ENCODE peak calls at places on chromosomes 11 and 22, in seven cellular contexts. Q is adrenal gland, P is AG04450, I is astrocyte of the cerebellum, C is heart left ventricle, B is GM12865, G is lower lobe of right lung. H is an unnamed sample.

GRCh38 chr11:69841859-69842698 is 22.9 kb upstream of the FGF3 start:
- DNase-seq in Q (no peak), P (no peak), I (no peak), C (no peak), B (peak; percentile 35), G (peak; percentile 16), H (no peak)

GRCh38 chr11:125225401-125225800 is 60.9 kb downstream of the PKNOX2 start:
- DNase-seq in Q (no peak), P (no peak), I (no peak), C (no peak), B (no peak), G (no peak), H (no peak)

GRCh38 chr11:45930951-45931563 is 8.6 kb downstream of the LARGE2 start:
- DNase-seq in Q (no peak), P (no peak), I (no peak), C (no peak), B (no peak), G (no peak), H (no peak)

GRCh38 chr11:37571248-37571647 is 973.2 kb upstream of the RAG2 start:
- DNase-seq in Q (no peak), P (no peak), I (no peak), C (no peak), B (no peak), G (no peak), H (no peak)

GRCh38 chr22:46329616-46330015 is 5.9 kb upstream of the TRMU start:
- DNase-seq in Q (no peak), P (no peak), I (no peak), C (no peak), B (no peak), G (peak; percentile 35), H (no peak)

GRCh38 chr11:130071211-130071712 is 1.6 kb downstream of the APLP2 start:
- DNase-seq in Q (peak; percentile 11), P (no peak), I (no peak), C (no peak), B (no peak), G (no peak), H (no peak)

GRCh38 chr11:57336111-57336666 is 497 bp upstream of the SSRP1 start:
- DNase-seq in Q (peak; percentile 23), P (no peak), I (no peak), C (no peak), B (no peak), G (no peak), H (no peak)

GRCh38 chr11:91495837-91496236 is 728.8 kb upstream of the FAT3 start:
- DNase-seq in Q (no peak), P (no peak), I (no peak), C (no peak), B (no peak), G (no peak), H (no peak)

GRCh38 chr11:93719310-93719709 is 22.0 kb downstream of the TAF1D start:
- DNase-seq in Q (no peak), P (no peak), I (no peak), C (no peak), B (no peak), G (no peak), H (no peak)

GRCh38 chr11:128741928-128742327 is 48.1 kb downstream of the FLI1 start:
- DNase-seq in Q (no peak), P (no peak), I (no peak), C (no peak), B (no peak), G (no peak), H (no peak)

GRCh38 chr11:46026616-46027293 is 94.5 kb downstream of the PHF21A start:
- DNase-seq in Q (peak; percentile 23), P (no peak), I (no peak), C (no peak), B (no peak), G (no peak), H (no peak)

GRCh38 chr22:20531404-20532181 is 24.2 kb downstream of the MED15 start:
- DNase-seq in Q (peak; percentile 83), P (no peak), I (no peak), C (peak; percentile 63), B (no peak), G (peak; percentile 80), H (peak; percentile 70)

GRCh38 chr11:63573881-63574855 is 11.0 kb upstream of the PLAAT2 start:
- DNase-seq in Q (peak; percentile 47), P (peak; percentile 72), I (peak; percentile 19), C (peak; percentile 46), B (peak; percentile 80), G (no peak), H (peak; percentile 43)

GRCh38 chr22:28015056-28015445 is 96.0 kb upstream of the PITPNB start:
- DNase-seq in Q (no peak), P (no peak), I (no peak), C (no peak), B (peak; percentile 12), G (peak; percentile 41), H (no peak)

GRCh38 chr11:111361874-111362273 is 17.2 kb downstream of the POU2AF1 start:
- DNase-seq in Q (no peak), P (no peak), I (no peak), C (no peak), B (peak; percentile 18), G (no peak), H (peak; percentile 76)

GRCh38 chr11:135027461-135027860 is 615.4 kb upstream of the B3GAT1 start:
- DNase-seq in Q (peak; percentile 52), P (no peak), I (peak; percentile 40), C (no peak), B (peak; percentile 34), G (no peak), H (no peak)

DNA sequence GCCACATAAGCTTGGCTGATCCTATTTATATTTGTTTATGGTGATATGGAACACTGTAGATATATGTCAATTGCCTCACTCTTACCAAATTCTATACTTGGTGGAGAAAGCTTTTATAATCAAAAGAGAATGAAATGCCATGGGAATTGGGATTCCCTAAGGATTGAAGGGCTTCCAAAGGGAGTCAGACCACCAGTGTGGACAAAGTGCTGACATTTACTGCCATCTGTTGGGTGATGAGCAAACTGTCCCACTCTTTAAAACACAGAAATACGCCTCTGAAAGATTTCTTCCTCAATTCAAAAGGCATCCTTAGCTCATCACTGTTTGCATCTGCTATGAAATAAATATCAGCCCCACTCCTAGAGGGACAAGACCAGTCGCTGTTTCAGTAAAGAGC is 7.1 kb downstream of the SLC1A2 start:
- DNase-seq in Q (no peak), P (no peak), I (no peak), C (no peak), B (no peak), G (no peak), H (no peak)
- TF ChIP-seq CTCF in Q (no peak), P (peak; percentile 60), I (peak; percentile 62), C (peak; percentile 24), B (peak; percentile 36), G (peak; percentile 27), H (no peak)

DNA sequence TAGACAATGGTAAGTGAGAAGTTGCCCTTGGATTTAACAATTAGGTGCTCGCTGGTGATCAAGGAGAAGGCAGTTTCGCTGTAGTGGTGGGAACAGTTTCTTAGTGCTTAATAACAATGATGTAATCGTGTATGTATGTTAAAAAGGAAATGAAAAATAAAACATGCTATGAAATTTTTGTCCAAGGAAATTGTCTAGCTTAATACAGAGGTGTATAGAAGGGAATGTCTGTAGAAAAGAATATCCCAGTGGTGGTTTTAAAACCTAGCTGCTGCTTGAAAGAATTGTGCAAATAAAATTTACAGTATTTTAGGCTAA is 53.1 kb downstream of the SWAP70 start:
- DNase-seq in Q (no peak), P (no peak), I (no peak), C (no peak), B (no peak), G (no peak), H (no peak)
- H3K4me3 ChIP-seq in Q (no peak overlapping the region), P (no peak overlapping the region), I (no peak overlapping the region), C (no peak overlapping the region), B (no peak overlapping the region), G (no peak overlapping the region), H (no peak overlapping the region)

DNA sequence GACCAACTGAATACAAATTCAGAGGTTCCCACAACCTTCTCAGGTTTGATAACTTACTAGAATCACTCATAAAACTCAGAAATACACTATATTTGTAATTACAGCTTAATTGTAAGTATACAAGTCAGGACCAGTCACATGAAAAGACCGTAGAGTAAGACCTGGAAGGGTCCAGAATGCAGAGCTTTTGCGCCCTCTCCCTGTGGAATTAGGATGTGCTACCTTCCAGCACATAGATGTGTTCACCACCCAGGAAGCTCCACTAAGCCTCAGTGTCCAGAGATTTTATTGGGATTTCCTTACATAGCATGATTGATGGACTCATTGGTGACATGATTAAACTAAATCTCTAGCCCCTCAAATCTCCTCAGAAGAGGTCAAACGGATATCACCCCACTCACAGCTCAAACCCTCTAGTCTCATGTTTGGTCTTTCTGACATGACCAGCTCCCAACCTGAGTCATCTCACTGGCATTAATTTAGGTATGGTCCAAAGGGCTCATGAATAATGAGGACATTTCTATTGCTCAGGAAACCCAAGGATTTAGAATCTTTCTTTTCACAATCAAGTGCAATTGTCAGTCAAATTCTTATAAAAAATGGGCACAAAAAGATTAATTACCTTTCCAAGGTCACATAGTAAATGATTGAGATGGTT is 77.2 kb upstream of the UBASH3B start:
- DNase-seq in Q (no peak), P (no peak), I (no peak), C (no peak), B (peak; percentile 6), G (no peak), H (no peak)
- TF ChIP-seq CTCF in Q (no peak), P (peak; percentile 9), I (no peak), C (no peak), B (peak; percentile 4), G (no peak), H (no peak)

DNA sequence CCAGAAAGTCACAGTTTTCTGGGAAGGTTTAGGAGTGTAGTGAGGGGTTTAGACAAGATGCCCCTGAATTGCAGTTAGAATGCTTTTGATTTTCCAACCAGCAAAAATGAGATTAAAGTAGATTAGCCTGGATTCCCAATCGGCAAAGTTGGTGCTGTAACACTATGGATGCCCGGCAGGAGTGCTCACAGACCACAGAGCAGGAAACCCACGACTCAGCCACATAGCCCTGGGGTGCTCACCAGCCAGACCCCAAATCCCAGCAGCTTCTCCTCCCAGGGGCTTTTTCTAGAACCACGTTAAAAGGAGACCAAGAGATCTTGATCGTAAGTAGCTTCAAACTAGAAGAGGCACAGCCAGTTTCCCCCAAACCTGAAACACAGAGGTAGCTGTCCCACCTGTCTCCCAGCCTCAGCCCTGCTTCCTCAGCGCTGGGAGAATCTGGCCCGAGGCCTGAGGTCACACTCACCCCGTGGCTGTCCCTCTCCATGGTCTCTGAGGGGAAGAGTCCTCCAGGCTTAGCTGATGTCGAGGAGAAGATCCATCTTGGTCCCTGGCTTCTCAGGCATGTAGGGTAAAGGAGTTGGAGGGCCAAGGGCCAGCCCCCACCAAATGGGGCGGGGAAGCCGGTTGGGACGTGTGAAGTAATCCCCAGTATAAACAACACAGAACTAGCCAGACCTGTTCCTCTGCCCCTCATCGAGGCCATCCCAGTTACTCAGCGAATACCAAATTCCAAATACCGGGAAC is at the start of gene TMPRSS13:
- DNase-seq in Q (no peak), P (no peak), I (no peak), C (no peak), B (no peak), G (peak; percentile 83), H (peak; percentile 26)
- H3K4me3 ChIP-seq in Q (no peak within 1 kb of the TSS), P (no peak within 1 kb of the TSS), I (no peak within 1 kb of the TSS), C (no peak within 1 kb of the TSS), B (no peak within 1 kb of the TSS), G (peak within 1 kb of the TSS; percentile 36), H (no peak within 1 kb of the TSS)

GRCh38 chr11:108666373-108666772 is 1.5 kb downstream of the DDX10 start:
- DNase-seq in Q (no peak), P (no peak), I (no peak), C (no peak), B (peak; percentile 30), G (no peak), H (no peak)
- TF ChIP-seq CTCF in Q (no peak), P (no peak), I (no peak), C (no peak), B (no peak), G (no peak), H (no peak)

H was measured in Peyer's patch.